ENCODE peak calls at places on chromosome 9, in seven cellular contexts. W is aorta; K is IMR-90; H is stomach; S is mesendoderm; D is CD8-positive, alpha-beta T cell; B is naive thymus-derived CD4-positive, alpha-beta T cell. N is an unnamed sample. For H3K4me1, the result is how much of the 10 kb centered on the place peaks cover.

GRCh38 chr9:75088646-75089368 is 493 bp downstream of the OSTF1 start:
- DNase-seq in D (no peak), W (peak), S (peak), K (peak), H (peak), B (no peak), N (peak)

GRCh38 chr9:120936011-120936763 is 9.6 kb upstream of the TRAF1 start:
- DNase-seq in D (peak), H (peak), K (peak), B (peak), W (peak), S (peak), N (peak)

GRCh38 chr9:107809859-107810492 is 320.4 kb upstream of the KLF4 start:
- DNase-seq in S (peak), W (no peak), H (no peak), K (peak), B (no peak), D (no peak), N (no peak)

GRCh38 chr9:121359358-121360294 is 10.4 kb downstream of the STOM start:
- DNase-seq in W (no peak), K (no peak), D (no peak), S (no peak), B (no peak), H (no peak), N (no peak)

GRCh38 chr9:124368692-124369091 is 46.5 kb downstream of the PSMB7 start:
- DNase-seq in D (no peak), K (no peak), B (no peak), H (no peak), W (no peak), S (no peak), N (no peak)

GRCh38 chr9:121331992-121332685 is 37.9 kb downstream of the STOM start:
- DNase-seq in W (no peak), K (peak), D (no peak), H (no peak), S (peak), B (no peak), N (no peak)

GRCh38 chr9:37290881-37291485 is 131.5 kb upstream of the GRHPR start:
- DNase-seq in B (no peak), H (no peak), D (no peak), K (peak), W (no peak), S (no peak), N (no peak)

GRCh38 chr9:110659891-110660541 is 8.6 kb upstream of the MUSK start:
- DNase-seq in S (no peak), B (no peak), K (peak), D (no peak), H (no peak), W (no peak), N (no peak)

GRCh38 chr9:96048116-96048953 is 172.8 kb downstream of the ERCC6L2 start:
- DNase-seq in K (no peak), S (no peak), D (no peak), H (peak), W (no peak), B (no peak), N (no peak)

DNA sequence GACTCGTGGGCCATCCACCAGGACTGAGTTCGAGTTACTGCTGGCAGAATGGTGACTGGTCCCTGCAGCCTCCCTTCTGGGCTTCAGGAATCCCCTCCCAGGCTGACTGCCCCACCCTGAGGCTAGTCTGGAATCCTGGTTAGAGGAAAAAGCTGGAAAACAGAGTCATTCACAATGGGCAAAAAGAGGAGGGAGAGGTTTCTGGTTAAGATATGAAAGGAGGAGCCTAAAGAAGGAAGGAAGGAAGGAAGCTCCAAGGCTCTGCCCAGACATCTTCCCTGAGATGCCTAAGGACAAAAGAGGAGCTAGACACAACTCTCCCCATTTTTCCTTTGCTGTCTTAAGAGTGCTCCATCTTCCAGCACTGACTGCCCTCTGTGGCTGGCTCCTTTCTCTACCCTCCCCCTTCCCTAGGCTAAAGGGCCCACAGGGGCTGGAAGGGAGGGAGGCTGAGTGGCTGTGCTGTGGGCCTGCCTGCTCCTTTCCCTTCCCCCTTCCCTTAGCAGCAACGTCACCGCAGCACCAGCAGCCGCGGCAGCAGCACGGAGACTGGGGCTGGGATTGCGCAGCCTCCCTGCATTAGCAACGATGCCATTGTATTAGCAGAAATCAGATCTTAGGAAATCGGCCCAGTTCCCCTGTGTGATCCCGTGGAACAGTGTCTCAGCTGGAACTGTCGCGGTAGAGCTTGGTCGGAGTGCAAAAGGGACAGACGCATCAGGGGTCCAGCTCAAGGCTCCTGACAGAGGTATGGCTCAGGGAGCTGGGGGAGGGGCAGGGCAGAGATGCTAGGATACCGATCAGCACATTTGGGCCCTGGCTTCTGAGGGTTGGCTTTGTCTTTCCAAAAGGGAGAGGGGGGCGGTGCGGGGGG is 48.7 kb downstream of the RUSC2 start:
- DNase-seq in D (no peak), H (peak), B (no peak), S (peak), K (peak), W (peak), N (peak)
- H3K27ac ChIP-seq in D (no peak), H (peak), B (no peak), S (peak), K (peak), W (peak), N (peak)

GRCh38 chr9:76895186-76895585 is 10.7 kb downstream of the PRUNE2 start:
- DNase-seq in S (no peak), W (no peak), B (no peak), K (peak), D (no peak), H (no peak), N (no peak)

GRCh38 chr9:76896035-76896434 is 9.9 kb downstream of the PRUNE2 start:
- DNase-seq in S (no peak), B (no peak), H (no peak), K (no peak), D (no peak), W (no peak), N (no peak)

GRCh38 chr9:76893395-76893932 is 12.4 kb downstream of the PRUNE2 start:
- DNase-seq in B (no peak), S (no peak), W (peak), D (no peak), K (no peak), H (no peak), N (no peak)

GRCh38 chr9:76891874-76892273 is 14.0 kb downstream of the PRUNE2 start:
- DNase-seq in D (no peak), K (no peak), B (no peak), S (no peak), W (no peak), H (no peak), N (no peak)

DNA sequence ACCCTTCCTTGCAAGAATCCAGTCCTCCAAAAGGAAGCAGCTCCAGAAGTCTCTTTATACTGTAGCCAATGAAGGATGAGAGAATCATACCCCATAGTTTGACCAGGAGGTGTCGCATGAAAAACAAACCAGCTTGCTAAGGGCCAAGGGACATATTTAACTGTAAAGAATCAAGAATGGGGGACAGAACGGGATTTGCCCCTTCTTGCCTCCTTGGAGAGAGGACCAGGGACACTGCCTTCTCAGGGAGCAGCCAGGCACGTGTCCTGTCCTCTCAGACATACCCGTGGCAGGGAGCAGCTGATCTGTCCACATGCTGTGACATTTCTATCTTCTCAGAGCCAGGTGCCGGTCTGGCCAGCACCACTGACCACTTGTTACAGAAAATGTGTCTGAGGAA is 11.7 kb downstream of the PRUNE2 start:
- DNase-seq in B (no peak), S (no peak), H (no peak), W (no peak), K (no peak), D (no peak), N (no peak)
- H3K4me1 ChIP-seq in B (under half), S (under half), H (under half), W (under half), K (under half), D (under half), N (under half)

GRCh38 chr9:137422668-137423000 is 328 bp downstream of the EXD3 start:
- DNase-seq in W (peak), K (no peak), B (no peak), H (no peak), D (no peak), S (peak), N (no peak)
- H3K27ac ChIP-seq in W (no peak), K (peak), B (peak), H (peak), D (peak), S (no peak), N (peak)

DNA sequence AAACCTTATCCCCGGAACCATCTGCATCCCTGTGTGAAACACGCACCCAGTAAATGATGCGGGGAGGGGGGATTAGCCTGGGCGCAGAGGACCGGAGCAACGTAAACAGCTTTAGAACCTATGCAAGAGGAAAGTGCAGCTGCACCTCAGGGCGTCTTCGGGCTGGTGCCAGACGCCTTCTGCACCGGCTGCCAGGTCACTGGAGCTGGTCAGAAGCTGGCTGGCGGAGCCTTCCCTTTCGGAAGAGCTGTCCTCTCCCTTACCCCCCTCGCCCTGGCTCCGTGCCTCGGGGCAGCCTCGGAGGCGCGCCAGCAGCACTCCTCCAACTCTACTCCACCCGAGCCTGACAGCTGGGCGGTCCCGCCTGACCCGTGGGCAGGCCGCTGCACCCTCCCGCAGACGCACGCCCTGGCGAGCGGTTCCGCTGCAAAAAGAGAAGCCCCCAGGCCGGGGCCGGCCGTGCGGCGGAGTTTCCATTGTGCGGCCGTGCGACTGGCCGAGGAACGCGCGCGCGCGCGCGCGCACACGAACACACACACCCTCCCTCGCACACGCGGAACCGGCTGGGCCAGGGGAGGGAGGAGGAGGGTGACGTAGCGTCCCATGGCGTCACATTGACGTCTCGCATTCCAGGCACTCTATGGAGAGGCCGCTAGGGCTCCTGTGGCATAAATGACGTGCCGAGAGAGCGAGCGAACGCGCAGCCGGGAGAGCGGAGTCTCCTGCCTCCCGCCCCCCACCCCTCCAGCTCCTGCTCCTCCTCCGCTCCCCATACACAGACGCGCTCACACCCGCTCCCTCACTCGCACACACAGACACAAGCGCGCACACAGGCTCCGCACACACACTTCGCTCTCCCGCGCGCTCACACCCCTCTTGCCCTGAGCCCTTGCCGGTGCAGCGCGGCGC is at the start of gene NR4A3:
- DNase-seq in B (peak), S (peak), H (peak), K (peak), D (peak), W (peak), N (peak)
- H3K4me1 ChIP-seq in B (under half), S (under half), H (half or more), K (under half), D (under half), W (under half), N (under half)

DNA sequence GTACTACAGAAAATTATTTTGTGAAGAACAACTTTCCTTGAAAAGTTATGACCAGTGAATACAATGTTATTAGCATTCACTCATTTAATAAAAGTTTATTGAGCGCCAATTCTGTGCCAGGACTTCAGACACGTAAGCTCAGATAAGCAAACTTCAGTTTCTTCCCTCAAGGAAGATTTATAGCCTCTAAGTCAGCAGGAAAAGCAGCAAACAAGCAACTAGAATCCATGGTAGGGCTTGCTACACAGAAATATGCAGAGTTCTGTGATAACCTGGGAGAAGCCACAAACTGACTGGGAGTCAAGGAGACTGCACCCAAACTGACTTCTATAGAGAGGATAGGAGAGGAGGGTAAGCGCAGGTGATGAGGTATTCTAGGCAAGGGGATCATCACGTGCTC is 1.4 kb upstream of the OGN start:
- DNase-seq in H (no peak), S (no peak), D (no peak), K (no peak), B (no peak), W (no peak), N (no peak)
- H3K27ac ChIP-seq in H (peak), S (no peak), D (no peak), K (no peak), B (no peak), W (peak), N (no peak)

DNA sequence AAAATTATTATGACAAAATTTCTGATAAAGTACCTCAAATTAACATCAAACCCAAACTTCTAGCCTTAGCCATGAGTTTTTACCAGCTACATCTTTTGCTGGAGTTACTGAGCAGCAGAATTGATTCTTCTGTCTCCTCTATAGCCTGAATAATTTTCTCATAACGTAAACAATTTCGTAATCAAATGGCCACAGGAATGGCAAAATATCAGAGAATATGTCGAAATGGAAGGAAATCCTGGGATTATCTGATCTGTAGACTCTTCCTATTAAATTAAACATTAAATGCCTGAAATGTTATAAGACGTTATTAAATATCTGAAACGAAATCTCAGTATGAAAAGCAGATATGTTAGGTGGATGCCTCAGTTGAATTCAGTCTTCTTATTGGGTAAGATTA is 41.1 kb downstream of the LURAP1L start:
- DNase-seq in W (no peak), B (no peak), H (no peak), S (no peak), K (peak), D (no peak), N (no peak)
- H3K4me1 ChIP-seq in W (under half), B (under half), H (half or more), S (under half), K (under half), D (under half), N (half or more)

GRCh38 chr9:5789489-5789888 is 43.4 kb downstream of the ERMP1 start:
- DNase-seq in S (no peak), W (no peak), B (no peak), K (no peak), D (no peak), H (no peak), N (no peak)

GRCh38 chr9:5791870-5792269 is 41.0 kb downstream of the ERMP1 start:
- DNase-seq in D (no peak), K (no peak), H (no peak), B (no peak), W (no peak), S (no peak), N (no peak)

GRCh38 chr9:5790923-5791322 is 42.0 kb downstream of the ERMP1 start:
- DNase-seq in D (no peak), H (no peak), K (no peak), S (no peak), B (no peak), W (no peak), N (no peak)

GRCh38 chr9:5796298-5796697 is 36.6 kb downstream of the ERMP1 start:
- DNase-seq in S (no peak), W (no peak), B (no peak), H (no peak), D (no peak), K (no peak), N (no peak)

DNA sequence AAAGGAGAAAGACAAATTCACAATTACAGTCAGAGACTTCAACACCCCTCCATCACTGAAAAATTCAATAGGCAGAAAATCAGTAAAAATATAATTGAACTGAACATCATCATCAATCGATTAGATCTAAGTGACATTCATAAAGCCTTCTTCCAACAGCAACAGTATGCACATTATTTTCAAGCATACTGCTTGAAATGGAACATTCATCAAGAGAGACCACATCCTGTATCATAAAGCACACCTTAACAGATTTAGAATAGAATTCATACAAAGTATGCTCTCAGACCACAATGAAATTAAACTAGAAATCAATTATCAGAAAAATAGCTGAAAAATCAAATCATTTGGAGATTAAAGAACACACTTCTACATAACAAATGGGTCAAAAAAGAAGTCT is 39.1 kb downstream of the ERMP1 start:
- DNase-seq in K (no peak), S (no peak), B (no peak), D (no peak), W (no peak), H (no peak), N (no peak)
- H3K27ac ChIP-seq in K (no peak), S (no peak), B (no peak), D (no peak), W (no peak), H (no peak), N (no peak)